ENCODE peak calls at places on chromosome 1, in four cellular contexts. S is heart right ventricle, O is DND-41, F is prostate gland. V is an unnamed sample.

GRCh38 chr1:24714859-24715520 is 30.3 kb upstream of the CLIC4 start:
- DNase-seq in O (no peak), S (no peak), F (no peak), V (no peak)

GRCh38 chr1:1197551-1198422 is 8.6 kb downstream of the TNFRSF18 start:
- DNase-seq in F (no peak), S (peak; percentile 9), O (no peak), V (no peak)

GRCh38 chr1:155499953-155500621 is 62.5 kb downstream of the ASH1L start:
- DNase-seq in O (no peak), S (no peak), F (peak; percentile 26), V (no peak)

GRCh38 chr1:219419135-219419534 is 193.8 kb downstream of the ZC3H11B start:
- DNase-seq in S (no peak), F (no peak), O (no peak), V (no peak)

GRCh38 chr1:237901284-237901870 is 10.7 kb upstream of the ZP4 start:
- DNase-seq in O (peak; percentile 11), F (no peak), S (no peak), V (no peak)

GRCh38 chr1:115364044-115364775 is 26.2 kb upstream of the NGF start:
- DNase-seq in O (no peak), F (no peak), S (peak; percentile 33), V (no peak)

GRCh38 chr1:94050675-94051074 is 70.3 kb downstream of the ABCA4 start:
- DNase-seq in O (no peak), S (no peak), F (no peak), V (no peak)

GRCh38 chr1:30521261-30521865 is 202.0 kb downstream of the MATN1 start:
- DNase-seq in O (no peak), S (no peak), F (no peak), V (no peak)

GRCh38 chr1:59055908-59056719 is 240.8 kb upstream of the FGGY start:
- DNase-seq in S (no peak), F (no peak), O (no peak), V (no peak)

GRCh38 chr1:29960156-29960755 is 723.9 kb downstream of the PTPRU start:
- DNase-seq in F (no peak), S (no peak), O (no peak), V (no peak)

GRCh38 chr1:227905573-227906487 is 41.9 kb downstream of the WNT9A start:
- DNase-seq in F (no peak), S (peak; percentile 10), O (no peak), V (no peak)

GRCh38 chr1:53739109-53739681 is at the start of gene GLIS1:
- DNase-seq in O (no peak), S (peak; percentile 86), F (peak; percentile 67), V (no peak)

GRCh38 chr1:82366694-82367093 is 566.0 kb downstream of the ADGRL2 start:
- DNase-seq in F (no peak), S (no peak), O (no peak), V (no peak)

GRCh38 chr1:72140222-72140621 is 142.1 kb downstream of the NEGR1 start:
- DNase-seq in S (no peak), O (no peak), F (no peak), V (no peak)

GRCh38 chr1:77290576-77290975 is 8.8 kb downstream of the AK5 start:
- DNase-seq in O (no peak), S (no peak), F (no peak), V (no peak)

GRCh38 chr1:68916227-68916853 is 419.5 kb upstream of the DEPDC1 start:
- DNase-seq in O (no peak), F (no peak), S (no peak), V (no peak)

GRCh38 chr1:86394416-86394815 is 1.7 kb downstream of the ODF2L start:
- DNase-seq in F (no peak), S (no peak), O (no peak), V (no peak)

GRCh38 chr1:30009720-30010119 is 713.7 kb downstream of the MATN1 start:
- DNase-seq in F (no peak), O (no peak), S (no peak), V (no peak)

GRCh38 chr1:68725353-68725752 is 228.5 kb upstream of the DEPDC1 start:
- DNase-seq in O (no peak), F (no peak), S (peak; percentile 59), V (no peak)

GRCh38 chr1:67427947-67428346 is 2.3 kb downstream of the SERBP1 start:
- DNase-seq in S (no peak), O (no peak), F (no peak), V (no peak)

DNA sequence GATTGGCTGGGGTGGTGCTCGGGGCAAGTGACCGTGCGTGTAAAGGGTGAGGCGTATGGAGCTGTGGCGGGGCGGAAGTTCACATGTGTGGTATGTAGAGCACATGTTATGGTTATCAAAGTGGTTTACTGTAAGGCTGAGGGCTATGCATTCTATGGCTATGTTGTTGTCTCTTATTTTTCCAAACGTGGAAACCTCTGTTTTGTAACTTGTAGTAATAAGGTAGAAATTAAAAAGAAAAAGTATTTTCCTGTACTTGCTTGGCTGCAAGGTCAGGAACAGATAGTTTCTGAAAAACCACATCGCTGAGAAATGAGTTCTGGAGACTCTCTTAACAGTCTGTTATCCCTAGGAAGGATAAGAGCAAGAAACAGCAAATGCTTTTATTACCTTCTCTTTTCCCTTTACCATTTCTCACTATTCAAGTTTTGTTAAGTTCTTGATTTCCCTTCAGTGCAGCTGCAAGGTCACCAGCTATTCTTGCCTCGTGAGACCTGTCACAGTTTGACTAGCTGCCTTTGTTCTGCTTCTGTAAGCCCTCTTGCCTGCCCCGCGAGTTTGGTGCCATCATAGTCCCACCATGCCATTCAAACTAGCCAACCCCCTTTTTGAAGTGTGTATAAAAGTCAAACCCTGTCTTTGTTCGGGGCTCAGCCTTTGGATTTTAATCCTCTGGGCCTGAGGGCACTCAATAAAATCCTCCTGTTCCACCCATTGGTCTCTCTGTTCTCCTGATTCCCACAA is 9.5 kb downstream of the RNU1-2 start:
- DNase-seq in O (peak; percentile 72), F (no peak), S (no peak), V (no peak)
- H3K4me3 ChIP-seq in O (peak overlapping the region; percentile 59), F (peak overlapping the region; percentile 39), S (peak overlapping the region; percentile 62), V (no peak overlapping the region)

GRCh38 chr1:35727434-35727825 is 8.7 kb upstream of the C1orf216 start:
- DNase-seq in O (no peak), F (no peak), S (no peak), V (no peak)

GRCh38 chr1:35726814-35727433 is 8.2 kb upstream of the C1orf216 start:
- DNase-seq in F (peak; percentile 50), O (peak; percentile 56), S (peak; percentile 22), V (peak; percentile 57)

DNA sequence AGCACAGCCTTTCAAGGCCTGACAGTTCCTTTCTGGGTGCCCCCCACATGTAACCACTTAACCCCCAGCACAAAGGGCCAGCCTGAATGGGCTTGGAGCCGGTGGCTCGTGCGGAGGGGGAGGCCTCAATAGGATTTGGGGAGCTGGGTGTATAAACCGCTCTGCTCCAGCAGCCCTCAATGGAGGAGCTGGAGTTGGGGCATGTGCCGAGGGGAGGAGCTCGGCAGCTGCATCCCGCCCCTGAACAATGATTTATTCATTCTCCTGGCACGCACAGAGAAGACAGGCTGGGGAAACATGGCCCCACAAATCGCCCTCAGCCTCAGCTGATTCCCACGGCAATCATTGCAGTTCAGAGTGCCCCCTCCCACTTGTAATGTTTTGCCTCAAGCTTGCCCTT is 6.9 kb upstream of the C1orf216 start:
- DNase-seq in O (no peak), F (no peak), S (no peak), V (no peak)
- H3K36me3 ChIP-seq in O (peaks cover 52% of the 10 kb centered on the region), F (no peaks in the 10 kb centered on the region), S (no peaks in the 10 kb centered on the region), V (no peaks in the 10 kb centered on the region)

DNA sequence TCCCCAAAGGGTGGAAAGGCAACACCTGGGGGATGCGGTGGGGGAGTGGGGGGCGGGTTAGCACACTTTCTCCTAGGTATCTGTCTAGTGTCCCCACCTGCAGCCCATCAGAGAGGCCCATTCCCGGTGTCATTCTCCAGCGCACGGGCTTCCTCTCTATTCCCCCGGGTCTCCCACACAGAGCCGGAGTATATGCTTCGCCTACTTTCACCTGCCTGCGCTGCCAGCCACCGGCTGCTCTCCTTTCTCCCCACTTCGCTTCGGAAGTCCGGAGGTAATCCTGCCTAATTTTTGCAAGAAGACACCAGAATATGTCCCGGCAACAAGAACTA is 852 bp downstream of the RGS7 start:
- DNase-seq in O (no peak), S (no peak), F (no peak), V (no peak)
- H3K4me3 ChIP-seq in O (no peak overlapping the region), S (no peak overlapping the region), F (peak overlapping the region; percentile 37), V (no peak overlapping the region)

DNA sequence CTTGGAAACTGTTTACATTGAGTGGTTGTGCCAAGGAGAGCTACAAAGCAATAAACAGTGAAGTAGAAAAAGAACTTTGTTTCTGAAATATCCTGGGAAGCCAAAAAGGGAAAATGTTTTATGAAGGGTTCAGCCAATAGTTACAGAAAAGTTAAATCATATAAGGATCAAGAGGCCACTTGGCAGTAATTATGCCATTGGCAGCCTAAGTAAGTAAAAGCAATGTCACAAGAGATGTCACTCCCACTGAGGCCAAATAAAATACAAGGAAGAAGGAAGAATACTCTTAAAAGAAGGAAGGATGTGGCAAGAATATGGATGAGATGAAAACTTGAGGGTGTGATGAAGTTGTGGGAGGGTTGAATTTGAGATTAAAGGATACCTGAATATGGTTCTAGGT is 45.2 kb downstream of the EDEM3 start:
- DNase-seq in O (no peak), S (no peak), F (no peak), V (no peak)
- H3K36me3 ChIP-seq in O (peaks cover 94% of the 10 kb centered on the region), S (peaks cover 100% of the 10 kb centered on the region), F (no peaks in the 10 kb centered on the region), V (peaks cover 54% of the 10 kb centered on the region)

DNA sequence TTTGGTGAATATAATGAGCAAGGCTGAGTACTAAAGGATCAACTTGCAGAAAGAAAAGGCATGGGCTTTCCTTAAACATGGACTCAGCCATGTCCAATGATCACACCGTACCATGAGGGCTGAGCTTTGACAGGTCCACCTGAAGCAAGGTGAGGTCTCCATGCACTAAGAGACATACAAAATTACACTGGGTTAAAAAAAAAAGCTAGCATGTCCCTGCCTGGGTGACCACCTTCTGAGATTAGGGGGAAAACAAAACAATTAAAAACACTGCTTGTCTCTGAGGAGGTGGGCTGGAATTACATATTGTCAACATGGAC is 22.7 kb downstream of the DUSP10 start:
- DNase-seq in O (no peak), S (no peak), F (no peak), V (no peak)
- H3K4me3 ChIP-seq in O (no peak overlapping the region), S (no peak overlapping the region), F (no peak overlapping the region), V (no peak overlapping the region)